ENCODE peak calls at places on chromosomes 3 and 15, in eight cellular contexts. A is cardiac fibroblast, C is adrenal gland, J is brain microvascular endothelial cell, W is body of pancreas, Z is hepatocyte, E is thoracic aorta, X is dorsolateral prefrontal cortex. G is an unnamed sample.

GRCh38 chr15:47587938-47588817 is 129.1 kb upstream of the SEMA6D start:
- DNase-seq in A (peak), C (no peak), J (no peak), W (no peak), Z (peak), E (no peak), X (no peak), G (peak)

GRCh38 chr3:63972196-63972595 is 51.1 kb downstream of the PSMD6 start:
- DNase-seq in A (peak), C (no peak), J (peak), W (no peak), Z (no peak), E (no peak), X (no peak), G (peak)

GRCh38 chr3:69997486-69998307 is 1.8 kb upstream of the SAMMSON start:
- DNase-seq in A (peak), C (no peak), J (no peak), W (no peak), Z (no peak), E (no peak), X (no peak), G (peak)

GRCh38 chr3:194872669-194872977 is 186.9 kb downstream of the FAM43A start:
- DNase-seq in A (peak), C (no peak), J (no peak), W (no peak), Z (no peak), E (no peak), X (no peak), G (peak)

GRCh38 chr3:43638594-43639447 is 17.0 kb upstream of the ANO10 start:
- DNase-seq in A (no peak), C (no peak), J (no peak), W (peak), Z (peak), E (no peak), X (no peak), G (no peak)

GRCh38 chr3:195550723-195551122 is 7.6 kb upstream of the PPP1R2 start:
- DNase-seq in A (no peak), C (no peak), J (no peak), W (no peak), Z (no peak), E (no peak), X (no peak), G (no peak)

GRCh38 chr3:64163019-64163754 is 62.1 kb downstream of the PRICKLE2 start:
- DNase-seq in A (no peak), C (no peak), J (no peak), W (no peak), Z (no peak), E (no peak), X (no peak), G (no peak)

GRCh38 chr3:156181509-156181908 is 61.1 kb downstream of the KCNAB1 start:
- DNase-seq in A (peak), C (no peak), J (peak), W (no peak), Z (no peak), E (no peak), X (no peak), G (peak)

GRCh38 chr3:165669502-165669901 is 167.7 kb downstream of the BCHE start:
- DNase-seq in A (no peak), C (no peak), J (no peak), W (no peak), Z (no peak), E (no peak), X (no peak), G (no peak)

GRCh38 chr3:134931045-134931775 is 136.2 kb downstream of the EPHB1 start:
- DNase-seq in A (no peak), C (no peak), J (no peak), W (no peak), Z (no peak), E (no peak), X (no peak), G (no peak)

GRCh38 chr3:52423214-52423613 is 21.7 kb downstream of the SEMA3G start:
- DNase-seq in A (no peak), C (no peak), J (no peak), W (peak), Z (no peak), E (no peak), X (no peak), G (no peak)

GRCh38 chr15:75625542-75626347 is at the start of gene SNUPN:
- DNase-seq in A (peak), C (peak), J (peak), W (peak), Z (peak), E (peak), X (peak), G (peak)

GRCh38 chr3:149489060-149489690 is 14.7 kb downstream of the TM4SF4 start:
- DNase-seq in A (peak), C (no peak), J (no peak), W (no peak), Z (no peak), E (no peak), X (no peak), G (peak)

GRCh38 chr3:142614059-142614626 is 17.9 kb downstream of the PLS1 start:
- DNase-seq in A (no peak), C (no peak), J (no peak), W (no peak), Z (no peak), E (no peak), X (no peak), G (no peak)

GRCh38 chr3:30400924-30401323 is 205.5 kb upstream of the TGFBR2 start:
- DNase-seq in A (no peak), C (no peak), J (no peak), W (no peak), Z (no peak), E (no peak), X (no peak), G (no peak)

GRCh38 chr15:51688863-51689262 is 7.6 kb downstream of the SCG3 start:
- DNase-seq in A (no peak), C (no peak), J (no peak), W (no peak), Z (no peak), E (no peak), X (no peak), G (peak)

GRCh38 chr15:66233487-66234415 is 19.8 kb downstream of the MEGF11 start:
- DNase-seq in A (no peak), C (no peak), J (no peak), W (no peak), Z (no peak), E (no peak), X (no peak), G (no peak)

GRCh38 chr3:135091956-135092355 is 296.9 kb downstream of the EPHB1 start:
- DNase-seq in A (no peak), C (no peak), J (no peak), W (no peak), Z (no peak), E (no peak), X (no peak), G (no peak)

GRCh38 chr3:132549890-132550578 is 47.0 kb upstream of the ACKR4 start:
- DNase-seq in A (peak), C (no peak), J (peak), W (no peak), Z (no peak), E (no peak), X (no peak), G (peak)

GRCh38 chr15:46242935-46243334 is 608.1 kb downstream of the SQOR start:
- DNase-seq in A (no peak), C (no peak), J (no peak), W (no peak), Z (no peak), E (no peak), X (no peak), G (no peak)

GRCh38 chr3:14587733-14588360 is 47.7 kb upstream of the GRIP2 start:
- DNase-seq in A (peak), C (no peak), J (peak), W (no peak), Z (peak), E (no peak), X (no peak), G (peak)

GRCh38 chr3:64814360-64814759 is 126.6 kb upstream of the ADAMTS9 start:
- DNase-seq in A (no peak), C (no peak), J (no peak), W (no peak), Z (no peak), E (no peak), X (no peak), G (no peak)

GRCh38 chr3:111919370-111920065 is 59.3 kb upstream of the ABHD10 start:
- DNase-seq in A (no peak), C (no peak), J (no peak), W (no peak), Z (no peak), E (no peak), X (no peak), G (no peak)

GRCh38 chr3:45554001-45554691 is 40.4 kb upstream of the LIMD1 start:
- DNase-seq in A (peak), C (peak), J (no peak), W (peak), Z (no peak), E (no peak), X (no peak), G (peak)

GRCh38 chr3:112086018-112086854 is at the start of gene C3orf52:
- DNase-seq in A (peak), C (peak), J (peak), W (peak), Z (peak), E (no peak), X (peak), G (peak)

GRCh38 chr3:188834349-188834748 is 337.4 kb upstream of the TPRG1 start:
- DNase-seq in A (no peak), C (no peak), J (no peak), W (no peak), Z (no peak), E (no peak), X (no peak), G (no peak)
- TF ChIP-seq CTCF in A (no peak), C (no peak), J (no peak), W (no peak), Z (no peak), E (peak), X (no peak), G (no peak)

GRCh38 chr15:68834356-68834755 is 13.7 kb upstream of the ANP32A start:
- DNase-seq in A (no peak), C (no peak), J (no peak), W (no peak), Z (no peak), E (no peak), X (no peak), G (no peak)
- H3K4me3 ChIP-seq in A (no peak), C (no peak), J (no peak), W (no peak), Z (no peak), E (no peak), X (no peak), G (no peak)

GRCh38 chr3:128503164-128503651 is 10.2 kb upstream of the GATA2 start:
- DNase-seq in A (no peak), C (no peak), J (no peak), W (no peak), Z (no peak), E (no peak), X (no peak), G (no peak)
- TF ChIP-seq CTCF in A (peak), C (peak), J (peak), W (peak), Z (no peak), E (no peak), X (no peak), G (peak)

DNA sequence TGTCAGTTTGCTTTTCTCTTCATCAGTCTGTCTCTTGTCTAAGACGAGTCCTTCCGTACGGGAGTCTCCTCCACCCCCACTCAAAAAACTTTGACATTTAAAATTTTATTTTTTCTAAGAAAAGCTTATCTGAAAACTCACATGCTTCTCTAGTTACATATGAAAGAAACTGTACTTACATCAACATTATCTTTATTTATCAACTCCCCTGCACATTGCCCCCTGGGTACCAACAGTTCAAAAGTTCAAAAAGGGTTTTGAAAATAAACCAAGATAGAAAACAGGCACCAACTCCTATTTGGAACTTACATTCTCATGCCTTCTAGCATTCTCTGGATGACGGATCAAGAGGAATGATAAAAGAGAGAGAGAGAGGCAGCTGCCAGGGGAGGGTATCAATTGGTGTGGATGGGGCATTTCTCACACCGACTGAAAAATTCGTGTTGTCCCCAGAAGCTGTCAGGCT is 182.5 kb downstream of the FOXP1 start:
- DNase-seq in A (no peak), C (no peak), J (peak), W (no peak), Z (no peak), E (no peak), X (no peak), G (no peak)
- H3K4me3 ChIP-seq in A (no peak), C (no peak), J (no peak), W (no peak), Z (no peak), E (no peak), X (no peak), G (no peak)

DNA sequence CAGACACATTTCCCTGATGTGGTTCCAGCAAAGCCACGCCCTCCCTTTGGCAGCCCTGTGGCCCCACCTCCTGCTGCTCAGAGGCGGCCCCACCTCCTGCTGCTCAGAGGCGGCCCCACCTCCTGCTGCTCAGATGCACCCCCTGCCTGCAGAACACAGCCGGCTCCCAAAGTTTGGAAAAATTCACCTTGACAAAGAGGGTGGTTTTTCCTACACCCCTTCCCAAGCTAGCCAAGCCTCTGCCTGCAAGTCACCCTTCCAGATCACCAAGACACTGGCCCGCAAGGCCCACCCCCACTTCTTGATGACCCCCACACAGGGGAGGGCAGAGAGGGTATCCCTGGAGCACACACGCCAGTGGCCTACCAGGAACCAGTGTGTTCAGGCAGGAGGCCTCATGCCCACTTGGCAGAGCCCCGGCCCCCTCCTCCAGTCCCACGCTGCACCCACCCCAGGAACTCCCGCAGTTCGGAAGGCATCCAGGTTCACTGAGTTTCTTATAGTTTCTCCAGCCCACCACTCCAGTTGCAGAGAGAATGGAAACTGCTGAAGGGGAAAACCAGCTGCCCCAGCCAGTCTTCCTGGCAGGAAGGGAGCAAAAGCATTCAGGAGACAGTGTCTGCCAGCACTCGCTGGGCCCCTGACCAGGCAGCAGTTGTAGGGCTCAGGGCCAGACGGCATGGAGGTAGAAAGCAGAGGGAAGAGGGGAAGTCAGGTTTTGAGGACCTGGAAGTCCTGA is 2.3 kb upstream of the HAPLN3 start:
- DNase-seq in A (peak), C (peak), J (peak), W (peak), Z (peak), E (peak), X (no peak), G (peak)
- TF ChIP-seq CTCF in A (peak), C (peak), J (peak), W (peak), Z (peak), E (peak), X (peak), G (peak)

GRCh38 chr3:151609491-151609890 is 124.2 kb upstream of the AADACL2 start:
- DNase-seq in A (no peak), C (no peak), J (no peak), W (no peak), Z (no peak), E (no peak), X (no peak), G (no peak)

GRCh38 chr3:151611464-151611863 is 122.3 kb upstream of the AADACL2 start:
- DNase-seq in A (no peak), C (no peak), J (no peak), W (no peak), Z (no peak), E (no peak), X (no peak), G (no peak)

GRCh38 chr3:151612119-151612518 is 121.6 kb upstream of the AADACL2 start:
- DNase-seq in A (peak), C (no peak), J (no peak), W (no peak), Z (no peak), E (no peak), X (no peak), G (no peak)

DNA sequence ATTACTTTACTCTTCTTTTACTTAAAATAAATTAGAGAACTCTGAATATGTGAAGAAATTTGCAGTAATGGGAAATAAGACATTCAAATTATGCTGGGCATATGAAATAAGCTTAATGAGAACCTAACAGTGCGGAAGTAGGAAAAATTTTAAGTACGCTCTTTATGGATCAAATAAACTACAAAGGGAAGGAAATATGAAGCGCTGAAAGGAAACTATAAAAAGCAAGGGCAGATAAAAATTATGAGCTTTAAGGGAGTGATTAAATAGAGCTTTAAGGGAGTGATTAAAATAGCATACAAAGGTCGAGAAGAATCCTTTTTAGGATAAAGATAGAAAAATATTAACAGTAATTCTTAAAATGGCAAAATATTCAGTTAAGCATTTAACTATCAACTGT is 118.3 kb upstream of the AADACL2 start:
- DNase-seq in A (no peak), C (no peak), J (no peak), W (no peak), Z (no peak), E (no peak), X (no peak), G (no peak)
- H3K4me3 ChIP-seq in A (no peak), C (no peak), J (no peak), W (no peak), Z (no peak), E (no peak), X (no peak), G (no peak)

DNA sequence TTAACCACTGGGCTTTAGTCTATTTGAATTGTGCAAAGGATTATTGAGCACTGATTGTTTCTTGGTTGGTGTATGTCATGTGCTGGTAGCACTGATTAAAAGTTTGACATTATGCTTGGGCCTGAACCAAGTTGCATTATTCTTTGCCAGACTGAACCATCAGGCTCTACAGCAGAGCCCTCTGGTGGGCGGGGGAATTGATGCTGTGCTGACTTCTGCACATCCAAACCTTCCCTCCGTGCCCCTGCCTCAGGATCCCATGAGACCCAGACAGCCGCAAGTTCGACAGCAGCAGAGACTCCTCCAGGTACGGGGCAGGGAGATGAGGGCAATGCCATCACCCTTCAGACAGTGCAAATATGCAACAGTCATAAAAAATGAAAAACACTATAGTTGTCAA is 28.4 kb upstream of the P2RY12 start:
- DNase-seq in A (no peak), C (no peak), J (no peak), W (no peak), Z (no peak), E (no peak), X (no peak), G (no peak)
- TF ChIP-seq CTCF in A (no peak), C (no peak), J (peak), W (no peak), Z (no peak), E (no peak), X (no peak), G (no peak)

GRCh38 chr15:63507878-63508818 is 3.8 kb downstream of the USP3 start:
- DNase-seq in A (no peak), C (no peak), J (no peak), W (no peak), Z (no peak), E (no peak), X (no peak), G (no peak)

GRCh38 chr15:63509056-63509696 is 4.8 kb downstream of the USP3 start:
- DNase-seq in A (no peak), C (no peak), J (no peak), W (no peak), Z (no peak), E (no peak), X (no peak), G (no peak)

GRCh38 chr15:63512148-63512547 is 7.8 kb downstream of the USP3 start:
- DNase-seq in A (no peak), C (no peak), J (no peak), W (no peak), Z (no peak), E (no peak), X (no peak), G (no peak)

GRCh38 chr15:63510548-63510940 is 6.2 kb downstream of the USP3 start:
- DNase-seq in A (no peak), C (no peak), J (no peak), W (no peak), Z (no peak), E (no peak), X (no peak), G (no peak)

GRCh38 chr15:63509933-63510547 is 5.6 kb downstream of the USP3 start:
- DNase-seq in A (peak), C (no peak), J (no peak), W (no peak), Z (no peak), E (no peak), X (no peak), G (peak)
- H3K4me3 ChIP-seq in A (no peak), C (no peak), J (no peak), W (no peak), Z (no peak), E (peak), X (no peak), G (no peak)

GRCh38 chr3:33717866-33718594 is at the start of gene CLASP2:
- DNase-seq in A (peak), C (peak), J (peak), W (peak), Z (peak), E (peak), X (peak), G (peak)
- TF ChIP-seq CTCF in A (no peak), C (peak), J (no peak), W (peak), Z (no peak), E (no peak), X (peak), G (no peak)

GRCh38 chr15:70435369-70435768 is 328.0 kb downstream of the UACA start:
- DNase-seq in A (no peak), C (no peak), J (no peak), W (no peak), Z (no peak), E (no peak), X (no peak), G (no peak)
- H3K4me3 ChIP-seq in A (no peak), C (no peak), J (no peak), W (no peak), Z (no peak), E (no peak), X (no peak), G (no peak)